ENCODE peak calls at places on chromosomes 4 and X, in four cellular contexts. Q, C, F and B are unnamed samples.

GRCh38 chr4:152454398-152455011 is 81.4 kb downstream of the FBXW7 start:
- DNase-seq in F (no peak), C (no peak), Q (peak), B (no peak)

GRCh38 chr4:40524642-40525041 is 105.0 kb downstream of the RBM47 start:
- DNase-seq in C (no peak), F (no peak), Q (no peak), B (no peak)

GRCh38 chr4:157075811-157076577 is at the start of gene GLRB:
- DNase-seq in Q (no peak), F (no peak), C (peak), B (no peak)

GRCh38 chr4:183522821-183523220 is 18.0 kb downstream of the ING2 start:
- DNase-seq in Q (no peak), C (no peak), F (no peak), B (no peak)

GRCh38 chrX:25523574-25523973 is 507.8 kb upstream of the ARX start:
- DNase-seq in Q (peak), F (no peak), C (peak), B (no peak)

GRCh38 chrX:56281789-56282188 is 49.6 kb downstream of the KLF8 start:
- DNase-seq in C (no peak), Q (peak), F (no peak), B (no peak)

GRCh38 chrX:132815643-132816042 is 142.8 kb downstream of the HS6ST2 start:
- DNase-seq in C (no peak), Q (no peak), F (no peak), B (no peak)

GRCh38 chr4:69026974-69027373 is 69.3 kb upstream of the UGT2B7 start:
- DNase-seq in F (no peak), Q (no peak), C (no peak), B (no peak)

GRCh38 chr4:36244257-36245084 is at the start of gene ARAP2:
- DNase-seq in C (peak), F (peak), Q (no peak), B (no peak)

GRCh38 chr4:97558204-97558804 is 585.0 kb downstream of the STPG2 start:
- DNase-seq in C (no peak), F (no peak), Q (no peak), B (no peak)

GRCh38 chr4:149634368-149634767 is 181.3 kb downstream of the IQCM start:
- DNase-seq in C (no peak), Q (no peak), F (no peak), B (no peak)

GRCh38 chr4:76585897-76586360 is 150.9 kb downstream of the SHROOM3 start:
- DNase-seq in F (no peak), C (peak), Q (peak), B (no peak)

GRCh38 chr4:82782626-82783025 is 16.0 kb downstream of the SCD5 start:
- DNase-seq in Q (no peak), F (no peak), C (no peak), B (no peak)

GRCh38 chr4:30543057-30543456 is 177.1 kb upstream of the PCDH7 start:
- DNase-seq in Q (no peak), C (no peak), F (no peak), B (no peak)

GRCh38 chrX:140918398-140919043 is 83.9 kb upstream of the SPANXB1 start:
- DNase-seq in C (peak), F (peak), Q (peak), B (peak)

GRCh38 chr4:186329372-186329771 is 63.4 kb downstream of the F11 start:
- DNase-seq in Q (no peak), F (no peak), C (no peak), B (no peak)

GRCh38 chr4:20085156-20085555 is 166.5 kb upstream of the SLIT2 start:
- DNase-seq in F (no peak), C (no peak), Q (no peak), B (no peak)

GRCh38 chrX:40100141-40100536 is 2.4 kb upstream of the BCOR start:
- DNase-seq in Q (no peak), C (no peak), F (no peak), B (no peak)

GRCh38 chr4:73988096-73988495 is at the start of gene PPBP:
- DNase-seq in Q (no peak), C (no peak), F (no peak), B (no peak)

GRCh38 chrX:23662853-23663252 is 4.4 kb upstream of the PRDX4 start:
- DNase-seq in C (no peak), F (no peak), Q (no peak), B (peak)

GRCh38 chr4:122914292-122914904 is 8.0 kb downstream of the NUDT6 start:
- DNase-seq in Q (peak), C (no peak), F (no peak), B (peak)

GRCh38 chr4:1357356-1358248 is 10.6 kb downstream of the UVSSA start:
- DNase-seq in C (no peak), Q (no peak), F (no peak), B (no peak)

GRCh38 chr4:156503119-156503518 is 468.5 kb downstream of the PDGFC start:
- DNase-seq in C (no peak), F (no peak), Q (no peak), B (no peak)

GRCh38 chr4:41156574-41156973 is 57.8 kb downstream of the APBB2 start:
- DNase-seq in C (no peak), F (no peak), Q (no peak), B (no peak)

GRCh38 chrX:40109288-40110008 is 11.7 kb upstream of the BCOR start:
- DNase-seq in Q (peak), C (peak), F (peak), B (no peak)

GRCh38 chr4:153153339-153153851 is 50.8 kb upstream of the TRIM2 start:
- DNase-seq in F (no peak), C (peak), Q (no peak), B (no peak)

GRCh38 chrX:24376403-24376802 is 16.0 kb downstream of the SUPT20HL1 start:
- DNase-seq in F (no peak), Q (no peak), C (no peak), B (no peak)

GRCh38 chrX:100652266-100652665 is 8.3 kb downstream of the SRPX2 start:
- DNase-seq in Q (no peak), F (no peak), C (no peak), B (no peak)

GRCh38 chrX:100928660-100929613 is at the start of gene XKRX:
- DNase-seq in F (peak), C (peak), Q (no peak), B (no peak)

GRCh38 chr4:186069734-186070133 is 778 bp downstream of the TLR3 start:
- DNase-seq in Q (no peak), C (no peak), F (no peak), B (no peak)

GRCh38 chr4:119729815-119730643 is 101.4 kb upstream of the PDE5A start:
- DNase-seq in Q (peak), C (no peak), F (no peak), B (no peak)

GRCh38 chr4:40421839-40422238 is 86.7 kb downstream of the CHRNA9 start:
- DNase-seq in Q (no peak), F (no peak), C (no peak), B (no peak)

GRCh38 chr4:88661724-88662123 is 35.9 kb downstream of the NAP1L5 start:
- DNase-seq in C (no peak), Q (no peak), F (no peak), B (no peak)

GRCh38 chrX:94053575-94053974 is 379.6 kb downstream of the FAM133A start:
- DNase-seq in C (no peak), F (no peak), Q (no peak), B (no peak)

GRCh38 chrX:143095311-143095710 is 69.6 kb downstream of the SPANXN4 start:
- DNase-seq in Q (no peak), F (no peak), C (no peak), B (no peak)

GRCh38 chrX:129724767-129725166 is 14.0 kb upstream of the XPNPEP2 start:
- DNase-seq in Q (no peak), C (no peak), F (no peak), B (no peak)

GRCh38 chr4:67713531-67714247 is 12.7 kb upstream of the UBA6 start:
- DNase-seq in F (peak), Q (no peak), C (no peak), B (no peak)

GRCh38 chrX:40646489-40647306 is 663 bp downstream of the CXorf38 start:
- DNase-seq in Q (no peak), F (peak), C (peak), B (no peak)

GRCh38 chr4:84051728-84052127 is 447.4 kb downstream of the NKX6-1 start:
- DNase-seq in C (no peak), F (no peak), Q (no peak), B (no peak)

GRCh38 chrX:45743081-45743533 is 542.4 kb upstream of the DIPK2B start:
- DNase-seq in Q (peak), C (peak), F (no peak), B (no peak)

GRCh38 chrX:45743906-45744625 is 543.4 kb upstream of the DIPK2B start:
- DNase-seq in Q (no peak), F (no peak), C (no peak), B (no peak)

GRCh38 chrX:45747905-45748304 is 547.2 kb upstream of the DIPK2B start:
- DNase-seq in Q (no peak), F (no peak), C (no peak), B (no peak)

GRCh38 chrX:45748443-45748842 is 547.8 kb upstream of the DIPK2B start:
- DNase-seq in F (no peak), C (no peak), Q (no peak), B (no peak)

DNA sequence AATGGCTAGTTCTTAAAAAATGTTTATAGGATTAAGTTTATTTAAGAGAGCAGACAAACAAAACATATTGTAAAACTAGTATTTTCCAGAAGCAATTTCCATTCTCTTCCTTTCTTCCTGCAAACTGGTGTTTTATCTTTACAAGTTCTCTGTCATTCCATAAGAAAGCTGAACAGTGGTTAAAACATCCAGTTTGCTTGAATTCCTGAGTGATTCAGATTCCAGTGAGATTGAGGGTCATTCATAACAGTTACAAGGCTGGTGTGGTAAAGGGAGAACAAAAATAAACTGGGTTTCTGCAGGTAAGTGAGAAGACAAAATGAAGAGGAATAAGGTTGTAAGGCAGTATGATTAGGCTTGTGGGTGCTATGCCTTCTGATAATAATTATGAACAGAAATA is 544.8 kb upstream of the DIPK2B start:
- DNase-seq in C (no peak), Q (no peak), F (no peak), B (no peak)
- TF ChIP-seq ETV6 in C (no peak), Q (no peak), F (no peak), B (no peak)

DNA sequence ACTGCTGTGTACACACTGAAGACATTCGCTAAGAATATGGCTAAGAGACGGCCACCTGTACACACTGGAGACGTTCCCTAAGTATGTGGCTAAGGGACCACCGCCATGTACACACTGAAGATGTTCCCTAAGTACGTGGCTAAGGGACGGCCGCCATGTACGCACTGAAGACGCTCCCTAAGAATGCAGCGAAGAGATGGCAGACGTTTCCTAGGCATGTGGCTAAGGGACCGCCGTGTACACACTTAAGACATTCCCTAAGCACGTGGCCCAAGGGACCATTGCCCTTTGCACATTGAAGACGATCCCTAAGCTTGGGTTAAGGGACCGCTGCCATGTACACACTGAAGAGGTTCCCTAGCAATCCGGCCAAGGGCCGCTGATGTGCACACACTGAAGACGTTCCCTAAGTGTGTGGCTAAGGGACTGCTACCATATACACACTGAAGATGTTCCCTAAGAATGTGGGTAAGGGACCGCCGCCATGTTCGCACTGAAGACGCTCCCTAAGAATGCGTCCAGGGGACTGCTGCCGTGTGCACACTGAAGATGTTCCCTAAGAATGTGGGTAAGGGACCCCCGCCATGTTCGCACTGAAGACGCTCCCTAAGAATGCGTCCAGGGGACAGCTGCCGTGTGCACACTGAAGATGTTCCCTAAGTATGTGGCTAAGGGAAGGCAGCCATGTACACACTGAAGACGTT is 36.7 kb downstream of the DHRSX start:
- DNase-seq in F (peak), Q (no peak), C (peak), B (no peak)
- TF ChIP-seq ETV6 in F (no peak), Q (no peak), C (no peak), B (no peak)

DNA sequence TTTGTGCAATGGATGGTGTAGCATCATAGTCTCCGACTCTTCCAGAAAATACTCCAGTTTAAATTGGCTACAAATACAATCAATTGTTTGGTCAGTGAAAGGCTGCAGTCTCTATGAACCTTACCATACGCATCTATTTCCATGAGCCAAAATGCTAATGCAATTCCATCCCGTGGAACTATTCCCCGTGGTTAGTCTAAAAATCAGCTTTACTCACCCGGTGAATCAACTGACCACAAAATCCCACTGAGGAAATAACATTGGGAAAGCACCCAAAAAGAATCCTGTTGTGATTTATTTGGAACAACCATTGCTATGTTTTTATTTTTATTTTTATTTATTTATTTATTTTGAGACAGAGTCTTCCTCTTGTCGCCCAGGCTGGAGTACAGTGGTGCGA is 87.1 kb downstream of the DHX15 start:
- DNase-seq in C (no peak), F (no peak), Q (no peak), B (no peak)
- TF ChIP-seq ETV6 in C (no peak), F (no peak), Q (no peak), B (no peak)

DNA sequence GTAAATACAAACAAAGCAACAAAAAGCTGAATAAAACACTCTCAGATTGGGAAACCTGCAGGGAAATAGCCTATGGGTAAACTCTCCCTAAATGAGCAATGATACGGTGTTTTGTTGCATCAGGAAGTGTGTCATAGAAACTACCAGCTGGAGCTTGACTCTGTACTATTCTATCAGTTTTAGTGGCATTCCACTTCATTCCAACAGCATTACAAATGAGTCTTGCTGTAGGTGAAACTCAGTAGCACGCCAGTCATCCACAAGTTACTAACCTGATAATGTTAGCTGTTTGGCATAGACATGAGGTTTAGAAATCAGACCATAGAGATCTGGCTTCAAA is 24.9 kb downstream of the FGFBP1 start:
- DNase-seq in F (no peak), C (no peak), Q (no peak), B (no peak)
- TF ChIP-seq ETV6 in F (no peak), C (no peak), Q (no peak), B (no peak)